ENCODE peak calls at places on chromosomes 16 and 17, in seven cellular contexts. D is COR-L47; P is non-pigmented ciliary epithelial cell; J is H9; O is activated T-cell treated with anti-CD3 and anti-CD28 coated beads for 1 hour; Q is kidney; C is activated CD8-positive, alpha-beta T cell treated with anti-CD3 and anti-CD28 coated beads for 36 hours. L is an unnamed sample.

GRCh38 chr16:50520451-50521245 is 27.5 kb upstream of the NKD1 start:
- DNase-seq in D (no peak), P (no peak), J (peak), O (no peak), Q (no peak), C (no peak), L (no peak)

GRCh38 chr17:79617740-79618382 is 7.0 kb upstream of the RBFOX3 start:
- DNase-seq in D (no peak), P (no peak), J (no peak), O (no peak), Q (peak), C (no peak), L (no peak)

GRCh38 chr17:72365857-72366415 is 245.1 kb downstream of the SOX9 start:
- DNase-seq in D (no peak), P (no peak), J (no peak), O (no peak), Q (no peak), C (no peak), L (no peak)

GRCh38 chr17:27284811-27285415 is 9.0 kb upstream of the WSB1 start:
- DNase-seq in D (no peak), P (no peak), J (no peak), O (no peak), Q (no peak), C (no peak), L (no peak)

GRCh38 chr17:40075216-40076100 is 12.7 kb downstream of the THRA start:
- DNase-seq in D (peak), P (no peak), J (peak), O (peak), Q (peak), C (peak), L (peak)

GRCh38 chr17:50185724-50186545 is 15.5 kb downstream of the COL1A1 start:
- DNase-seq in D (no peak), P (no peak), J (no peak), O (no peak), Q (peak), C (no peak), L (no peak)

GRCh38 chr17:41595585-41595984 is 8.9 kb upstream of the KRT14 start:
- DNase-seq in D (no peak), P (no peak), J (no peak), O (no peak), Q (no peak), C (no peak), L (no peak)

GRCh38 chr17:80951121-80952090 is 40.2 kb upstream of the CHMP6 start:
- DNase-seq in D (no peak), P (no peak), J (no peak), O (no peak), Q (peak), C (no peak), L (no peak)

GRCh38 chr16:9363520-9363919 is 272.1 kb downstream of the HAPSTR1 start:
- DNase-seq in D (no peak), P (no peak), J (no peak), O (no peak), Q (no peak), C (no peak), L (no peak)

GRCh38 chr17:80516533-80516932 is 28.1 kb upstream of the RPTOR start:
- DNase-seq in D (no peak), P (no peak), J (no peak), O (no peak), Q (no peak), C (no peak), L (no peak)

GRCh38 chr17:79002796-79003593 is 6.6 kb downstream of the CANT1 start:
- DNase-seq in D (no peak), P (no peak), J (no peak), O (no peak), Q (peak), C (no peak), L (no peak)

GRCh38 chr16:1197237-1197866 is 27.7 kb downstream of the TPSG1 start:
- DNase-seq in D (peak), P (no peak), J (no peak), O (no peak), Q (no peak), C (no peak), L (no peak)

GRCh38 chr17:65553646-65554567 is 7.5 kb downstream of the AXIN2 start:
- DNase-seq in D (no peak), P (no peak), J (no peak), O (no peak), Q (peak), C (no peak), L (no peak)

GRCh38 chr16:70252355-70252988 is 732 bp upstream of the EXOSC6 start:
- DNase-seq in D (no peak), P (no peak), J (peak), O (no peak), Q (no peak), C (peak), L (no peak)

GRCh38 chr17:47813077-47813476 is 8.5 kb downstream of the OSBPL7 start:
- DNase-seq in D (no peak), P (no peak), J (no peak), O (no peak), Q (no peak), C (no peak), L (no peak)

GRCh38 chr16:65336169-65336568 is 214.3 kb upstream of the CDH11 start:
- DNase-seq in D (no peak), P (peak), J (no peak), O (no peak), Q (no peak), C (no peak), L (no peak)

GRCh38 chr17:40179923-40180659 is 2.8 kb downstream of the RAPGEFL1 start:
- DNase-seq in D (no peak), P (no peak), J (no peak), O (no peak), Q (no peak), C (no peak), L (no peak)

GRCh38 chr17:75447951-75448856 is 8.2 kb upstream of the TMEM94 start:
- DNase-seq in D (no peak), P (no peak), J (no peak), O (no peak), Q (no peak), C (no peak), L (no peak)

GRCh38 chr17:64686705-64687104 is 24.6 kb upstream of the SMURF2 start:
- DNase-seq in D (no peak), P (no peak), J (no peak), O (no peak), Q (no peak), C (no peak), L (peak)

GRCh38 chr16:67246081-67246944 is 968 bp downstream of the FHOD1 start:
- DNase-seq in D (peak), P (peak), J (peak), O (peak), Q (peak), C (peak), L (peak)

GRCh38 chr16:695355-696089 is 5.3 kb upstream of the WDR24 start:
- DNase-seq in D (peak), P (no peak), J (peak), O (peak), Q (peak), C (peak), L (peak)

GRCh38 chr16:70253291-70254094 is 1.8 kb upstream of the EXOSC6 start:
- DNase-seq in D (no peak), P (no peak), J (peak), O (no peak), Q (no peak), C (peak), L (no peak)

GRCh38 chr16:74291577-74292208 is 4.9 kb upstream of the PSMD7 start:
- DNase-seq in D (no peak), P (no peak), J (no peak), O (no peak), Q (no peak), C (no peak), L (no peak)

GRCh38 chr17:49565948-49566491 is 9.7 kb upstream of the NXPH3 start:
- DNase-seq in D (peak), P (no peak), J (no peak), O (no peak), Q (peak), C (peak), L (no peak)

GRCh38 chr17:40915199-40915661 is 22.2 kb downstream of the KRT23 start:
- DNase-seq in D (no peak), P (peak), J (no peak), O (no peak), Q (no peak), C (no peak), L (no peak)

GRCh38 chr16:65176603-65177002 is 54.7 kb upstream of the CDH11 start:
- DNase-seq in D (no peak), P (peak), J (no peak), O (no peak), Q (peak), C (no peak), L (no peak)

GRCh38 chr17:28141333-28141732 is 98.9 kb downstream of the NLK start:
- DNase-seq in D (no peak), P (no peak), J (no peak), O (no peak), Q (no peak), C (no peak), L (no peak)

GRCh38 chr16:11212819-11213196 is 43.2 kb downstream of the SOCS1 start:
- DNase-seq in D (no peak), P (no peak), J (no peak), O (no peak), Q (no peak), C (no peak), L (no peak)

GRCh38 chr16:19130385-19130784 is 16.6 kb downstream of the ITPRIPL2 start:
- DNase-seq in D (no peak), P (no peak), J (no peak), O (no peak), Q (no peak), C (no peak), L (no peak)

GRCh38 chr17:8941980-8942617 is 23.4 kb downstream of the PIK3R5 start:
- DNase-seq in D (no peak), P (no peak), J (peak), O (no peak), Q (no peak), C (peak), L (no peak)

L was measured in LNCaP clone FGC.